ENCODE peak calls at places on chromosome 1, in six cellular contexts. O is fibroblast of the aortic adventitia, H is activated T-helper 1 cell treated with Interleukin-2 at 50 U/mL for 16 hours, F is mucosa of gallbladder, R is putamen, A is Peyer's patch. V is an unnamed sample.

GRCh38 chr1:183926978-183927377 is 110.5 kb downstream of the COLGALT2 start:
- DNase-seq in R (no peak), F (no peak), A (no peak), O (peak), H (no peak), V (no peak)

GRCh38 chr1:229161740-229162139 is 109.2 kb upstream of the RAB4A start:
- DNase-seq in H (no peak), R (no peak), F (no peak), A (no peak), O (no peak), V (no peak)

GRCh38 chr1:37727186-37727585 is 34.9 kb downstream of the CDCA8 start:
- DNase-seq in A (no peak), H (no peak), R (no peak), O (no peak), F (no peak), V (no peak)

GRCh38 chr1:54996869-54997710 is 1.6 kb upstream of the BSND start:
- DNase-seq in H (no peak), R (no peak), O (peak), A (no peak), F (no peak), V (no peak)

GRCh38 chr1:108639899-108640560 is 20.9 kb downstream of the HENMT1 start:
- DNase-seq in O (no peak), F (no peak), R (no peak), A (no peak), H (no peak), V (no peak)

GRCh38 chr1:23905461-23906025 is 7.6 kb downstream of the CNR2 start:
- DNase-seq in O (no peak), F (no peak), A (no peak), H (no peak), R (no peak), V (no peak)

GRCh38 chr1:9426291-9426711 is 113.0 kb upstream of the SLC25A33 start:
- DNase-seq in F (peak), R (no peak), H (peak), A (peak), O (no peak), V (peak)

GRCh38 chr1:15764890-15765289 is 6.3 kb downstream of the FBLIM1 start:
- DNase-seq in F (no peak), A (no peak), H (no peak), R (no peak), O (no peak), V (no peak)

GRCh38 chr1:9558271-9558945 is 19.1 kb downstream of the SLC25A33 start:
- DNase-seq in H (no peak), F (no peak), A (no peak), R (no peak), O (no peak), V (no peak)

V was measured in activated B cell treated with CpG ODN at 0.5 μM for 24 hours.